ENCODE peak calls at places on chromosomes 4 and X, in six cellular contexts. N is NCI-H1092, Y is posterior vena cava, Q is left cardiac atrium, V is NCI-H2171, H is BJ. K is an unnamed sample.

GRCh38 chr4:95193391-95194224 is 355.2 kb downstream of the UNC5C start:
- DNase-seq in N (no peak), Y (no peak), Q (no peak), V (no peak), H (no peak), K (no peak)

GRCh38 chr4:20506827-20507226 is 193.4 kb upstream of the PACRGL start:
- DNase-seq in N (no peak), Y (no peak), Q (no peak), V (no peak), H (peak), K (no peak)

GRCh38 chr4:170674176-170674575 is 584.4 kb upstream of the AADAT start:
- DNase-seq in N (no peak), Y (no peak), Q (no peak), V (no peak), H (no peak), K (no peak)

GRCh38 chr4:48329976-48330375 is 11.4 kb upstream of the SLAIN2 start:
- DNase-seq in N (no peak), Y (no peak), Q (no peak), V (no peak), H (peak), K (no peak)

GRCh38 chr4:182837831-182838230 is 79.4 kb downstream of the DCTD start:
- DNase-seq in N (no peak), Y (peak), Q (no peak), V (no peak), H (no peak), K (no peak)

GRCh38 chr4:152981842-152982241 is 45.7 kb downstream of the FHDC1 start:
- DNase-seq in N (no peak), Y (no peak), Q (no peak), V (no peak), H (no peak), K (no peak)

GRCh38 chr4:84920591-84920990 is 45.9 kb downstream of the WDFY3 start:
- DNase-seq in N (no peak), Y (no peak), Q (no peak), V (no peak), H (peak), K (no peak)

GRCh38 chr4:128328106-128328505 is 40.5 kb upstream of the PGRMC2 start:
- DNase-seq in N (no peak), Y (no peak), Q (no peak), V (no peak), H (no peak), K (no peak)

GRCh38 chr4:56683455-56683854 is 2.4 kb upstream of the HOPX start:
- DNase-seq in N (no peak), Y (no peak), Q (no peak), V (no peak), H (no peak), K (no peak)

GRCh38 chr4:183260491-183261151 is 59.5 kb downstream of the CLDN22 start:
- DNase-seq in N (no peak), Y (no peak), Q (no peak), V (no peak), H (no peak), K (no peak)

GRCh38 chrX:69070949-69071650 is 94.2 kb downstream of the PJA1 start:
- DNase-seq in N (no peak), Y (peak), Q (peak), V (no peak), H (no peak), K (no peak)

GRCh38 chr4:153555730-153556440 is 89.7 kb downstream of the TMEM131L start:
- DNase-seq in N (no peak), Y (peak), Q (peak), V (no peak), H (no peak), K (no peak)

GRCh38 chr4:164876680-164877324 is at the start of gene APELA:
- DNase-seq in N (no peak), Y (no peak), Q (no peak), V (no peak), H (no peak), K (peak)

GRCh38 chr4:24172406-24172805 is 282.6 kb upstream of the PPARGC1A start:
- DNase-seq in N (no peak), Y (no peak), Q (no peak), V (no peak), H (no peak), K (no peak)

GRCh38 chr4:90824266-90825167 is 697.3 kb downstream of the CCSER1 start:
- DNase-seq in N (no peak), Y (no peak), Q (no peak), V (no peak), H (no peak), K (no peak)

K was measured in nephron progenitor cell.